ENCODE peak calls at places on chromosomes 6 and 20, in nine cellular contexts. P is CD4-positive, alpha-beta T cell; E is GM13976; X is psoas muscle; G is fibroblast of pulmonary artery; T is RWPE2; Z is neural crest cell; I is type B pancreatic cell; U is foreskin keratinocyte. F is an unnamed sample.

GRCh38 chr6:21949211-21949801 is 347.5 kb downstream of the PRL start:
- DNase-seq in X (no peak), U (no peak), Z (no peak), T (no peak), E (no peak), I (no peak), G (peak), P (no peak), F (no peak)

GRCh38 chr20:20064303-20064702 is 12.0 kb downstream of the CFAP61 start:
- DNase-seq in X (no peak), T (no peak), G (no peak), E (no peak), P (no peak), U (no peak), Z (no peak), I (no peak), F (no peak)

GRCh38 chr6:29723666-29724588 is 693 bp downstream of the HLA-F start:
- DNase-seq in X (peak), E (peak), T (no peak), U (no peak), G (no peak), Z (no peak), P (peak), I (no peak), F (no peak)

GRCh38 chr6:166449036-166449435 is 66.3 kb upstream of the MPC1 start:
- DNase-seq in U (no peak), I (no peak), G (no peak), X (no peak), T (peak), Z (no peak), E (no peak), P (no peak), F (no peak)

GRCh38 chr20:62088258-62089127 is 22.8 kb upstream of the TAF4 start:
- DNase-seq in T (no peak), E (no peak), Z (no peak), U (peak), X (no peak), P (no peak), G (peak), I (no peak), F (no peak)

GRCh38 chr6:37569999-37570776 is 70.5 kb upstream of the CCDC167 start:
- DNase-seq in U (no peak), X (no peak), Z (no peak), P (no peak), I (no peak), G (no peak), E (no peak), T (no peak), F (no peak)

GRCh38 chr6:87155920-87156600 is 695 bp downstream of the ZNF292 start:
- DNase-seq in U (peak), X (peak), I (peak), P (peak), G (peak), E (peak), T (peak), Z (peak), F (peak)

GRCh38 chr6:71419954-71420692 is 131.5 kb downstream of the OGFRL1 start:
- DNase-seq in G (peak), E (peak), X (peak), Z (no peak), P (no peak), I (peak), U (no peak), T (no peak), F (peak)

GRCh38 chr6:149840345-149841075 is 23.6 kb downstream of the LRP11 start:
- DNase-seq in U (peak), I (no peak), T (no peak), X (peak), E (peak), Z (no peak), P (peak), G (peak), F (peak)

GRCh38 chr20:4713401-4713800 is 8.3 kb upstream of the PRND start:
- DNase-seq in P (no peak), Z (no peak), U (peak), G (no peak), E (no peak), X (no peak), T (peak), I (no peak), F (peak)

GRCh38 chr6:139602577-139602976 is 228.1 kb upstream of the CITED2 start:
- DNase-seq in Z (no peak), P (no peak), E (no peak), T (no peak), I (no peak), U (no peak), G (no peak), X (no peak), F (no peak)

GRCh38 chr6:6008114-6008647 is 1.5 kb upstream of the NRN1 start:
- DNase-seq in Z (no peak), U (no peak), P (no peak), X (no peak), G (no peak), E (no peak), I (no peak), T (no peak), F (no peak)

GRCh38 chr20:17680836-17681740 is 954 bp downstream of the RRBP1 start:
- DNase-seq in X (peak), G (peak), U (peak), E (peak), P (peak), Z (peak), T (peak), I (peak), F (peak)

GRCh38 chr6:1312444-1313363 is 806 bp downstream of the FOXQ1 start:
- DNase-seq in X (no peak), Z (no peak), U (peak), T (no peak), G (no peak), E (peak), P (no peak), I (no peak), F (no peak)

GRCh38 chr6:155253337-155253736 is 10.5 kb upstream of the CLDN20 start:
- DNase-seq in E (no peak), Z (no peak), I (no peak), P (no peak), G (no peak), U (no peak), T (no peak), X (no peak), F (no peak)

GRCh38 chr20:24566656-24567055 is 97.2 kb downstream of the SYNDIG1 start:
- DNase-seq in G (no peak), E (no peak), T (no peak), P (no peak), Z (no peak), X (no peak), U (no peak), I (no peak), F (peak)

GRCh38 chr20:2237059-2237458 is 58.7 kb upstream of the TGM3 start:
- DNase-seq in E (no peak), Z (no peak), U (peak), T (peak), P (no peak), G (peak), X (peak), I (no peak), F (no peak)

GRCh38 chr20:25245461-25245860 is 2.4 kb upstream of the PYGB start:
- DNase-seq in I (no peak), Z (no peak), E (no peak), T (no peak), U (no peak), G (no peak), P (no peak), X (no peak), F (no peak)

GRCh38 chr6:37029249-37029959 is 23.9 kb downstream of the FGD2 start:
- DNase-seq in T (peak), I (no peak), E (peak), G (peak), Z (peak), P (no peak), U (peak), X (peak), F (no peak)

GRCh38 chr6:50970908-50971307 is 152.2 kb downstream of the TFAP2B start:
- DNase-seq in U (no peak), X (no peak), G (no peak), P (no peak), E (no peak), Z (no peak), T (no peak), I (no peak), F (no peak)

GRCh38 chr6:74137910-74138309 is 441.9 kb downstream of the CD109 start:
- DNase-seq in Z (no peak), X (no peak), I (no peak), T (no peak), P (no peak), E (no peak), G (peak), U (peak), F (no peak)

GRCh38 chr6:163620101-163620500 is 205.6 kb downstream of the QKI start:
- DNase-seq in I (no peak), P (no peak), X (no peak), Z (no peak), E (no peak), U (no peak), T (no peak), G (no peak), F (peak)

GRCh38 chr20:57211406-57211805 is 55.0 kb downstream of the BMP7 start:
- DNase-seq in Z (no peak), T (no peak), E (no peak), I (no peak), X (no peak), U (no peak), P (no peak), G (no peak), F (no peak)

GRCh38 chr6:137307163-137307851 is 88.1 kb upstream of the IFNGR1 start:
- DNase-seq in U (no peak), T (no peak), G (no peak), I (no peak), X (no peak), P (no peak), Z (no peak), E (no peak), F (no peak)

GRCh38 chr6:158170656-158171081 is 2.5 kb downstream of the GTF2H5 start:
- DNase-seq in X (no peak), Z (no peak), P (no peak), I (no peak), E (no peak), T (no peak), G (peak), U (peak), F (no peak)

GRCh38 chr6:85360794-85361642 is 88.9 kb upstream of the NT5E start:
- DNase-seq in E (no peak), P (no peak), G (peak), Z (no peak), X (no peak), U (peak), I (no peak), T (peak), F (no peak)

GRCh38 chr6:28719275-28719940 is 193.7 kb downstream of the GPX5 start:
- DNase-seq in I (no peak), E (no peak), X (no peak), G (no peak), Z (no peak), U (peak), T (no peak), P (no peak), F (no peak)

GRCh38 chr6:71107935-71108420 is 151.1 kb upstream of the B3GAT2 start:
- DNase-seq in P (no peak), T (no peak), Z (no peak), E (no peak), G (peak), X (no peak), U (peak), I (no peak), F (peak)

GRCh38 chr20:46895906-46896242 is 1.2 kb downstream of the EYA2 start:
- DNase-seq in Z (no peak), G (no peak), P (no peak), E (no peak), I (no peak), U (no peak), T (no peak), X (no peak), F (no peak)

GRCh38 chr6:170114956-170115855 is 175.7 kb downstream of the DLL1 start:
- DNase-seq in X (peak), Z (no peak), U (no peak), I (peak), P (no peak), G (no peak), T (peak), E (no peak), F (peak)

GRCh38 chr6:144151010-144151727 is 852 bp downstream of the STX11 start:
- DNase-seq in G (peak), Z (no peak), I (no peak), X (no peak), P (peak), E (peak), U (peak), T (no peak), F (no peak)

DNA sequence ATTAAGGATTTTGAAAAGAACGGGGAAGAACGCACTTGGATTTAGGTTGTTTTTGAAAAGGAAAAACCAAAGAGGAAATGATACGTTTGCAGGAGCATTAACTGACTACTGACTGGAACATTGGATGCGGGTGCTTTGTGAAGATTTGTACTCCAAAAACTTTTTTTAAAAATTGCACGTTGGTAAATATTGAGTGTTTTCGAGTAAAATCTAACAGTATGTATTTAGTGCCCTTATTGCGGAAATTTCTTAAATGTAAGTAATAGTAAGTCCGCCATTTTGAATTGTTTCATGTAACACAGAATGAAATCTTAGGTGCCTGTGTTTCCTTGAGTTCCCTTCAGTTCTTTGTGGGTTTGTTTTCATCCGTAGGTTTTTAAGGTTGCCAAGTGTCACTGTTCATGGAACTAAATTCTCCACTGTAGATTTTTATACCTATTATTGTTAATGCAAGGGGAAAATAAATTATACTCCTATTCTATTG is 15.2 kb upstream of the LIN28B start:
- DNase-seq in P (no peak), T (no peak), X (no peak), G (no peak), U (no peak), I (no peak), Z (no peak), E (no peak), F (no peak)
- TF ChIP-seq CTCF in P (peak), T (peak), X (no peak), G (no peak), U (no peak), I (peak), Z (no peak), E (no peak), F (no peak)

GRCh38 chr6:20837189-20837588 is 302.9 kb downstream of the CDKAL1 start:
- DNase-seq in P (no peak), E (no peak), T (no peak), I (no peak), U (no peak), G (no peak), Z (no peak), X (no peak), F (no peak)

GRCh38 chr6:20841806-20842205 is 307.5 kb downstream of the CDKAL1 start:
- DNase-seq in Z (no peak), E (no peak), G (no peak), T (no peak), I (no peak), X (no peak), P (no peak), U (no peak), F (no peak)

GRCh38 chr6:20840675-20841074 is 306.4 kb downstream of the CDKAL1 start:
- DNase-seq in T (no peak), E (no peak), U (no peak), G (peak), I (no peak), X (no peak), Z (no peak), P (no peak), F (no peak)

GRCh38 chr6:20838113-20838512 is 303.9 kb downstream of the CDKAL1 start:
- DNase-seq in T (no peak), I (no peak), U (no peak), P (no peak), E (no peak), X (no peak), Z (no peak), G (no peak), F (no peak)

GRCh38 chr6:20839624-20840023 is 305.4 kb downstream of the CDKAL1 start:
- DNase-seq in G (no peak), P (no peak), T (no peak), U (no peak), E (no peak), I (no peak), X (no peak), Z (no peak), F (no peak)
- TF ChIP-seq CTCF in G (peak), P (no peak), T (no peak), U (peak), E (no peak), I (no peak), X (no peak), Z (peak), F (peak)

GRCh38 chr20:45096781-45097180 is 4.1 kb downstream of the KCNS1 start:
- DNase-seq in U (no peak), G (no peak), I (no peak), P (no peak), T (no peak), Z (no peak), E (no peak), X (no peak), F (no peak)

GRCh38 chr20:45098096-45098773 is 2.7 kb downstream of the KCNS1 start:
- DNase-seq in T (no peak), G (peak), X (no peak), P (no peak), I (no peak), Z (peak), U (peak), E (no peak), F (no peak)

GRCh38 chr20:45094864-45095574 is 5.9 kb downstream of the KCNS1 start:
- DNase-seq in G (no peak), U (no peak), P (no peak), Z (no peak), E (no peak), X (no peak), I (no peak), T (peak), F (no peak)

GRCh38 chr20:45095753-45096371 is 5.1 kb downstream of the KCNS1 start:
- DNase-seq in T (no peak), I (no peak), U (no peak), Z (peak), E (peak), X (no peak), P (peak), G (peak), F (no peak)

GRCh38 chr20:45097485-45098095 is 3.3 kb downstream of the KCNS1 start:
- DNase-seq in T (no peak), Z (no peak), I (no peak), P (peak), U (no peak), E (peak), G (peak), X (no peak), F (no peak)
- TF ChIP-seq CTCF in T (peak), Z (no peak), I (no peak), P (no peak), U (peak), E (no peak), G (peak), X (peak), F (no peak)

DNA sequence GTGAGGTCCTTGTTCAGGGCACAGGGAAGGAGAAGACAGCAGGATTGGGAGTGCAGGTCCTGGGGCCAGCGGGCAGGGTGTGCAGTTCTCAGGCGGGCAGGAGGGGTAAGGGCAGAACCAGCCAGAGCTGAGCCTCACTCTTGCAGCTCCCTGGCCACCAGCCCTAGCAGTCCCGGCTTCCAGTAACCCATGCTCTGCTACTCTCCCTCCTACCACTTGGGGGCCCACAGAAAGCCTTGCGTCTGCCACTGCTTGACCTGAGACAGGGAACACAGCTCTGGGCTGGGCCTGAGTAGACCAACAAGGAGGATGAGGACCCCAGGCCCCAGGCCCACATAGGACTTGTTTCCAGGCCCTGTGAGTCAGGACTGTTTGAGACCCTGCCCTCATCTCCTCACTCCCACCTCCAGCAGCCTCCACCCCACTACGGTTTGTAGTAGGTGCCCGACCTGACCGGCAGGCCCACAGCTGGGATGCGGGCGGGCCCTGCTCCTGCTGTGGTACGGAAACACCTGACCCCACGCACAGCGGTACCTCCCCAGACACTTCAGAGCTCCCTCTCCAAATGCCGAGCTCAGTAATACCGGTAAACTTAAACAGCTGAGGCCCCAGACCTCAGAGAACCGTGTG is 39.2 kb downstream of the KCNK5 start:
- DNase-seq in U (no peak), T (no peak), E (peak), G (no peak), Z (peak), I (no peak), P (no peak), X (peak), F (no peak)
- TF ChIP-seq CTCF in U (peak), T (peak), E (peak), G (no peak), Z (peak), I (peak), P (no peak), X (peak), F (no peak)

GRCh38 chr6:167505782-167506181 is 180.9 kb downstream of the TTLL2 start:
- DNase-seq in X (no peak), Z (no peak), E (no peak), G (no peak), T (no peak), U (no peak), I (no peak), P (no peak), F (no peak)

GRCh38 chr6:167506443-167507231 is 181.8 kb downstream of the TTLL2 start:
- DNase-seq in X (no peak), T (no peak), U (no peak), Z (no peak), P (no peak), E (no peak), G (no peak), I (no peak), F (no peak)

GRCh38 chr6:167505199-167505598 is 180.3 kb downstream of the TTLL2 start:
- DNase-seq in Z (no peak), E (no peak), U (no peak), I (no peak), X (no peak), P (no peak), G (no peak), T (no peak), F (no peak)

GRCh38 chr6:167508919-167509852 is 184.3 kb downstream of the TTLL2 start:
- DNase-seq in I (no peak), X (no peak), T (no peak), U (no peak), E (no peak), G (no peak), P (no peak), Z (no peak), F (no peak)

GRCh38 chr6:167507376-167507961 is 182.6 kb downstream of the TTLL2 start:
- DNase-seq in P (no peak), E (no peak), Z (no peak), T (no peak), U (no peak), X (no peak), G (no peak), I (no peak), F (no peak)
- TF ChIP-seq CTCF in P (no peak), E (no peak), Z (no peak), T (no peak), U (no peak), X (no peak), G (no peak), I (no peak), F (no peak)

F was measured in osteocyte.